ENCODE peak calls at places on chromosomes 12 and 14, in four cellular contexts. F is spleen, J is HL-60, U is stomach. P is an unnamed sample.

GRCh38 chr12:104357431-104357952 is 54.0 kb downstream of the EID3 start:
- DNase-seq in F (no peak), J (no peak), U (no peak), P (peak)

GRCh38 chr12:109767456-109767855 is 53.8 kb downstream of the FAM222A start:
- DNase-seq in F (no peak), J (no peak), U (no peak), P (peak)

GRCh38 chr12:122022393-122023338 is 982 bp downstream of the BCL7A start:
- DNase-seq in F (peak), J (no peak), U (peak), P (no peak)

GRCh38 chr12:102342281-102343006 is 137.9 kb downstream of the IGF1 start:
- DNase-seq in F (no peak), J (no peak), U (peak), P (no peak)

GRCh38 chr12:89395712-89396111 is 43.4 kb upstream of the DUSP6 start:
- DNase-seq in F (no peak), J (no peak), U (no peak), P (no peak)

GRCh38 chr12:67498981-67499380 is 149.6 kb upstream of the DYRK2 start:
- DNase-seq in F (no peak), J (no peak), U (no peak), P (no peak)

GRCh38 chr14:80390911-80391310 is 179.6 kb upstream of the DIO2 start:
- DNase-seq in F (no peak), J (no peak), U (no peak), P (no peak)

GRCh38 chr14:77040995-77041744 is 12.7 kb upstream of the IRF2BPL start:
- DNase-seq in F (no peak), J (no peak), U (no peak), P (no peak)

GRCh38 chr14:101563654-101564443 is 2.6 kb downstream of the DIO3 start:
- DNase-seq in F (peak), J (no peak), U (no peak), P (no peak)

GRCh38 chr12:16359512-16360491 is 12.4 kb downstream of the MGST1 start:
- DNase-seq in F (peak), J (no peak), U (peak), P (no peak)

GRCh38 chr12:120100630-120101029 is 15.9 kb downstream of the RAB35 start:
- DNase-seq in F (no peak), J (no peak), U (peak), P (no peak)

GRCh38 chr14:67270933-67271332 is 29.7 kb downstream of the PALS1 start:
- DNase-seq in F (no peak), J (no peak), U (no peak), P (no peak)

GRCh38 chr14:67267929-67268328 is 26.7 kb downstream of the PALS1 start:
- DNase-seq in F (no peak), J (no peak), U (no peak), P (no peak)

GRCh38 chr14:67270354-67270753 is 29.1 kb downstream of the PALS1 start:
- DNase-seq in F (no peak), J (no peak), U (no peak), P (no peak)

GRCh38 chr14:67268456-67269115 is 27.4 kb downstream of the PALS1 start:
- DNase-seq in F (no peak), J (no peak), U (no peak), P (no peak)

DNA sequence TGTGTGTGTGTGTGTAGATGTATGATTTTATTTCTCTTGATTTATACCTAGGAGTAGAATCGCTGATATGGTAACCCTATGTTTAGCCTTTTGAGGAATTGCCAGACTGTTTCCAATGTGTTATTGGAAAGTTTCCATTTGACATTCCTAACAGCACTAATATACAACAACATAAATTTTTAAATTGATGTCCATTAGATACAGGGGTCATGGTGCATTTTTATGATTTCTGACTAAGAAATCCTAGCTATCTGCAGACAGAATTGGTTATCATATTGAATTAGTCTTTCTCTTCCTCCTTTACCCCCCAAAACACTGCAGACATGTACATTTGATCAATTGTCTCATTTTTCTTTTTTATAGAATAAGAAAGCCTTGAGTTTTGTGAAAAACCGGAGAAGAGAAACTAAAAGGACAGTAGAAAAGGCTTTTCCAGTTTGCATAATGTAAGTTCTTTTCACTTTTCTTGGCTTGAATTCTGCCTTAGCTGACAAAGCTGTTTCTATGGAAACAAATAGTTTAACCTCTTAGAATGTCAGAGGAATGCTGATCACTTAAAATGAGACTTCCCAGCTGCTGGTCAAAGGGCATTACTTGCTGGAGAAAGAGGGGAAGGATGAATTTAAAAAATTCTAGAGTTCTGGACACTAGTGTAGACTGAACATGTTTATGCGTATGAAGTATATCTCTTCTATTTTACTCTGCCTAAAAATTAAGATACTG is 28.3 kb downstream of the PALS1 start:
- DNase-seq in F (no peak), J (no peak), U (no peak), P (no peak)
- TF ChIP-seq POLR2AphosphoS5 in F (no peak), J (no peak), U (peak), P (no peak)

GRCh38 chr12:76921072-76921471 is 42.3 kb upstream of the CSRP2 start:
- DNase-seq in F (no peak), J (no peak), U (no peak), P (no peak)
- H3K4me3 ChIP-seq in F (no peak), J (no peak), U (no peak), P (no peak)

GRCh38 chr14:28757790-28758189 is 8.8 kb upstream of the FOXG1 start:
- DNase-seq in F (no peak), J (no peak), U (no peak), P (no peak)

GRCh38 chr14:28758253-28758915 is 8.2 kb upstream of the FOXG1 start:
- DNase-seq in F (no peak), J (no peak), U (no peak), P (no peak)

GRCh38 chr14:28755198-28755794 is 11.3 kb upstream of the FOXG1 start:
- DNase-seq in F (no peak), J (no peak), U (no peak), P (no peak)

GRCh38 chr14:28755930-28756895 is 10.4 kb upstream of the FOXG1 start:
- DNase-seq in F (no peak), J (no peak), U (no peak), P (no peak)

DNA sequence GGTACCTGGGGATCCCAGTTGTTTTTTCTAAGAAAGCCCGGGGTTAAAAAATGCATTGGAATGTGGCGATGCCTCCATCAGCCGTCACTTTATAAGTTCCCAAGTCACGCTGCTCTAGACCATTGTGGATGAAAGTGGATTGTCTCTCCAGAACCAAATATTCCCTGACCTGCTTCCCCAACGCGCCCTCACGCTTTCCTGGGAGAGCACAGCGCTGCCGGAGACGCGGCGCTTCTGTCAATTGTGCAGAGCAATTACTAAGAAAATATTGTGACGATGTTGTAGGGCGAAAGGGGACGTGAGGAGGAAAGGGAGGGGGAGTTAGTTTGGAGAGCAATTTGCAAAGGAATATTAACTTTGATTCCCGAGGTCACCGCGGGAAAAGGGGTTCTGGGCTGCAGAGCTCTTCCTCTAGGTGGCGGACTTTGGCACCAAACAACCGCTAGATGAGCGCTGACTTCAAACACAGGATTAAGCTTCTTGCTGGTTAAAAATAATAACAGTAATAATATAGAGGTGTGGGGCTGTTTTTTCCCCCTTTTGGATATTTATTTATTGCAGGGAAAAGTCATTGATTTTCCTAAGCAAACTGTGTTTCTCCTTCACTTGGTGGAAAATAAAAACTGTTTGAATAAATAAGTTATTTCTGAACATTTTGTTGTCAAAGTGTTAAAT is 9.6 kb upstream of the FOXG1 start:
- DNase-seq in F (no peak), J (no peak), U (no peak), P (no peak)
- TF ChIP-seq POLR2AphosphoS5 in F (no peak), J (no peak), U (no peak), P (no peak)

DNA sequence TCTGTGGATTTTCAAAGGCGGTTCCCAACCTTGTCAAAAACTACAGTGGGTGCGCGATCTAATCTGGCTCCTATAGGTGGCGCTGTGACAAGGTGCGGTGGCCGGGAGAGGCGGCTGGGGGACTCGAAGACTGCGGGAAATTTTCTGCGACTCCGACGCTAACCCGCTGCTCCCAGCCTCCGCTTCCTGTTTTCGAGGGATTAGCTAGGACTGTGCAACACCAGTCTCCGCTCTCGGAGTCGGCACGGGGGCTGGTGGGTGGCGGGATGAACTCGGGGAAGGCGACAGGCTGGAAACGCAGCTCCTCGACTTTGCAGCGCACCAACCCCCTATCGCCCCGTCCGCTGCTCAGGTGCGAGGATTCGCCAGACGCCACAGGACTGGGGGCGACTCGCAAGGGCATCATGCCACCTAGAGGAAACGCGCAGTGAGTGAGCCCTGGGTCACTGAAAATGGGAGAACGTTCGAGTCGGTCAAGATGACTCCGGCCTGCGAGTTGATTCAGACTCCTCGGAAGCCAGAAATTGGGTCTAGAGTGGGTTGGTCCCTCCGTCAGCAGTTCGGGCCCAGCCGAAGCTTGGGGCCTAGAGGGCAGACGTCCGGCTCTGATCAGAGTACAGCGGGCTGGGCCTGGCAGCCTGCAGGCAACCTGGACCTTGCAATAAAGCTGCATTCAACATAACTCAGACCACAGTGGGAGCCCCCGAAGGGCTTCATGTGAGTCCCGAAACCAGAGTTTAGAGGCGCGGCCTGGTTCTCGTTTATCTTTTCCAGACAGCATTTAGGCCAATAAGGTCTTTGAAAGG is 5.5 kb upstream of the PAX9 start:
- DNase-seq in F (no peak), J (no peak), U (no peak), P (no peak)
- H3K4me3 ChIP-seq in F (no peak), J (no peak), U (no peak), P (peak)

GRCh38 chr14:23128969-23129758 is 10.1 kb upstream of the CEBPE start:
- DNase-seq in F (peak), J (no peak), U (no peak), P (no peak)
- TF ChIP-seq POLR2AphosphoS5 in F (no peak), J (no peak), U (no peak), P (no peak)

GRCh38 chr12:94100254-94100653 is 48.1 kb upstream of the PLXNC1 start:
- DNase-seq in F (no peak), J (no peak), U (no peak), P (no peak)
- H3K4me3 ChIP-seq in F (no peak), J (no peak), U (no peak), P (no peak)

P was measured in vagina.